ENCODE peak calls at places on chromosomes 1 and 21, in eight cellular contexts. One of them, this sample, is unnamed.

GRCh38 chr1:200904772-200905171 is 10.1 kb downstream of the INAVA start:
- DNase-seq in GM23338: no peak
- DNase-seq in MM.1S: no peak
- DNase-seq in neural progenitor cell: no peak
- DNase-seq in GM23248: no peak
- DNase-seq in OCI-LY7: no peak
- DNase-seq in hepatocyte: no peak
- DNase-seq in HCT116: no peak
- DNase-seq in this sample: no peak

GRCh38 chr1:102105931-102106550 is 109.3 kb upstream of the OLFM3 start:
- DNase-seq in hepatocyte: no peak
- DNase-seq in GM23248: no peak
- DNase-seq in HCT116: no peak
- DNase-seq in GM23338: peak; percentile 15
- DNase-seq in neural progenitor cell: peak; percentile 6
- DNase-seq in OCI-LY7: no peak
- DNase-seq in MM.1S: no peak
- DNase-seq in this sample: no peak

GRCh38 chr1:206541236-206541833 is 34.0 kb downstream of the RASSF5 start:
- DNase-seq in MM.1S: no peak
- DNase-seq in GM23338: no peak
- DNase-seq in HCT116: no peak
- DNase-seq in neural progenitor cell: no peak
- DNase-seq in GM23248: no peak
- DNase-seq in OCI-LY7: no peak
- DNase-seq in hepatocyte: no peak
- DNase-seq in this sample: no peak

GRCh38 chr1:94514095-94514727 is 27.3 kb downstream of the F3 start:
- DNase-seq in neural progenitor cell: peak; percentile 66
- DNase-seq in OCI-LY7: peak; percentile 25
- DNase-seq in GM23338: peak; percentile 72
- DNase-seq in MM.1S: no peak
- DNase-seq in HCT116: peak; percentile 42
- DNase-seq in hepatocyte: peak; percentile 45
- DNase-seq in GM23248: peak; percentile 61
- DNase-seq in this sample: peak; percentile 53

GRCh38 chr1:235329139-235329808 is 904 bp downstream of the GGPS1 start:
- DNase-seq in hepatocyte: peak; percentile 64
- DNase-seq in GM23338: peak; percentile 47
- DNase-seq in GM23248: peak; percentile 77
- DNase-seq in OCI-LY7: peak; percentile 84
- DNase-seq in MM.1S: peak; percentile 83
- DNase-seq in HCT116: no peak
- DNase-seq in neural progenitor cell: peak; percentile 70
- DNase-seq in this sample: peak; percentile 24

GRCh38 chr21:32403201-32403701 is 9.3 kb upstream of the EVA1C start:
- DNase-seq in OCI-LY7: peak; percentile 70
- DNase-seq in GM23338: peak; percentile 92
- DNase-seq in MM.1S: peak; percentile 77
- DNase-seq in neural progenitor cell: peak; percentile 85
- DNase-seq in GM23248: peak; percentile 78
- DNase-seq in HCT116: no peak
- DNase-seq in hepatocyte: peak; percentile 83
- DNase-seq in this sample: peak; percentile 88

GRCh38 chr1:175591083-175591743 is 152.2 kb downstream of the TNR start:
- DNase-seq in GM23248: no peak
- DNase-seq in MM.1S: no peak
- DNase-seq in neural progenitor cell: no peak
- DNase-seq in hepatocyte: no peak
- DNase-seq in HCT116: no peak
- DNase-seq in GM23338: no peak
- DNase-seq in OCI-LY7: no peak
- DNase-seq in this sample: no peak

GRCh38 chr1:225480825-225481434 is 53.1 kb upstream of the LBR start:
- DNase-seq in OCI-LY7: peak; percentile 92
- DNase-seq in MM.1S: peak; percentile 77
- DNase-seq in HCT116: peak; percentile 38
- DNase-seq in GM23248: peak; percentile 49
- DNase-seq in hepatocyte: peak; percentile 72
- DNase-seq in neural progenitor cell: peak; percentile 71
- DNase-seq in GM23338: peak; percentile 86
- DNase-seq in this sample: peak; percentile 85

GRCh38 chr21:43757601-43758000 is 18.5 kb downstream of the CSTB start:
- DNase-seq in MM.1S: no peak
- DNase-seq in HCT116: no peak
- DNase-seq in GM23338: no peak
- DNase-seq in GM23248: no peak
- DNase-seq in OCI-LY7: no peak
- DNase-seq in hepatocyte: no peak
- DNase-seq in neural progenitor cell: no peak
- DNase-seq in this sample: no peak

GRCh38 chr21:41472769-41473548 is 35.0 kb downstream of the TMPRSS2 start:
- DNase-seq in HCT116: no peak
- DNase-seq in GM23338: no peak
- DNase-seq in MM.1S: no peak
- DNase-seq in GM23248: no peak
- DNase-seq in hepatocyte: no peak
- DNase-seq in OCI-LY7: no peak
- DNase-seq in neural progenitor cell: no peak
- DNase-seq in this sample: no peak

DNA sequence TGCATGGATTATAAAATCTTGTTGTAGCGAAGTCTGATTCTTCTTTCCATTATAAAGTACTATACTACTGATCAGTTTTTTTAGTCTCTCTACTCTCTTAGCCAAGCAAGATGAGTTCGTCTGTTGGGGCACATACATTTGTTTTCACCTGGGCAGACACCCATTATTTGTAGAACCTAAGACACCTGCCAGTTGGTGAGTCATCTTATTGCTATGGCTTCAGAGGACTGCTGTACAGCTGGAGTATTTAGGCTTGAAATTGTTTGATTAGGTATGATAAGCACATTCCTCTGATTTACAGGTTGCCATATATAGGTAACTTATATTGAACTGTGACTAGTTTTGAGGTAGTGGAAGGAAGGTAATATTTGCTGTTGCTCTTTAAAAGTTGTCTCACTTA is 17.2 kb downstream of the RBM15 start:
- DNase-seq in hepatocyte: no peak
- DNase-seq in OCI-LY7: no peak
- DNase-seq in GM23338: no peak
- DNase-seq in neural progenitor cell: no peak
- DNase-seq in GM23248: no peak
- DNase-seq in MM.1S: no peak
- DNase-seq in HCT116: no peak
- DNase-seq in this sample: peak; percentile 93
- TF ChIP-seq EZH2phosphoT487 in hepatocyte: no peak
- TF ChIP-seq EZH2phosphoT487 in OCI-LY7: no peak
- TF ChIP-seq EZH2phosphoT487 in GM23338: no peak
- TF ChIP-seq EZH2phosphoT487 in neural progenitor cell: no peak
- TF ChIP-seq EZH2phosphoT487 in GM23248: no peak
- TF ChIP-seq EZH2phosphoT487 in MM.1S: no peak
- TF ChIP-seq EZH2phosphoT487 in HCT116: no peak
- TF ChIP-seq EZH2phosphoT487 in this sample: no peak

GRCh38 chr1:27569088-27569459 is 34.9 kb downstream of the AHDC1 start:
- DNase-seq in MM.1S: no peak
- DNase-seq in GM23248: peak; percentile 69
- DNase-seq in GM23338: no peak
- DNase-seq in hepatocyte: no peak
- DNase-seq in OCI-LY7: no peak
- DNase-seq in neural progenitor cell: peak; percentile 44
- DNase-seq in HCT116: no peak
- DNase-seq in this sample: no peak

GRCh38 chr1:27569506-27570382 is 34.2 kb downstream of the AHDC1 start:
- DNase-seq in MM.1S: no peak
- DNase-seq in hepatocyte: no peak
- DNase-seq in HCT116: no peak
- DNase-seq in GM23248: no peak
- DNase-seq in neural progenitor cell: peak; percentile 77
- DNase-seq in GM23338: peak; percentile 62
- DNase-seq in OCI-LY7: no peak
- DNase-seq in this sample: no peak

GRCh38 chr1:27567183-27567526 is 36.8 kb downstream of the AHDC1 start:
- DNase-seq in hepatocyte: peak; percentile 38
- DNase-seq in HCT116: no peak
- DNase-seq in GM23248: no peak
- DNase-seq in GM23338: no peak
- DNase-seq in MM.1S: no peak
- DNase-seq in OCI-LY7: no peak
- DNase-seq in neural progenitor cell: peak; percentile 97
- DNase-seq in this sample: no peak

GRCh38 chr1:27567931-27568246 is 36.1 kb downstream of the AHDC1 start:
- DNase-seq in GM23248: no peak
- DNase-seq in HCT116: no peak
- DNase-seq in hepatocyte: peak; percentile 13
- DNase-seq in neural progenitor cell: no peak
- DNase-seq in MM.1S: no peak
- DNase-seq in OCI-LY7: no peak
- DNase-seq in GM23338: no peak
- DNase-seq in this sample: no peak

DNA sequence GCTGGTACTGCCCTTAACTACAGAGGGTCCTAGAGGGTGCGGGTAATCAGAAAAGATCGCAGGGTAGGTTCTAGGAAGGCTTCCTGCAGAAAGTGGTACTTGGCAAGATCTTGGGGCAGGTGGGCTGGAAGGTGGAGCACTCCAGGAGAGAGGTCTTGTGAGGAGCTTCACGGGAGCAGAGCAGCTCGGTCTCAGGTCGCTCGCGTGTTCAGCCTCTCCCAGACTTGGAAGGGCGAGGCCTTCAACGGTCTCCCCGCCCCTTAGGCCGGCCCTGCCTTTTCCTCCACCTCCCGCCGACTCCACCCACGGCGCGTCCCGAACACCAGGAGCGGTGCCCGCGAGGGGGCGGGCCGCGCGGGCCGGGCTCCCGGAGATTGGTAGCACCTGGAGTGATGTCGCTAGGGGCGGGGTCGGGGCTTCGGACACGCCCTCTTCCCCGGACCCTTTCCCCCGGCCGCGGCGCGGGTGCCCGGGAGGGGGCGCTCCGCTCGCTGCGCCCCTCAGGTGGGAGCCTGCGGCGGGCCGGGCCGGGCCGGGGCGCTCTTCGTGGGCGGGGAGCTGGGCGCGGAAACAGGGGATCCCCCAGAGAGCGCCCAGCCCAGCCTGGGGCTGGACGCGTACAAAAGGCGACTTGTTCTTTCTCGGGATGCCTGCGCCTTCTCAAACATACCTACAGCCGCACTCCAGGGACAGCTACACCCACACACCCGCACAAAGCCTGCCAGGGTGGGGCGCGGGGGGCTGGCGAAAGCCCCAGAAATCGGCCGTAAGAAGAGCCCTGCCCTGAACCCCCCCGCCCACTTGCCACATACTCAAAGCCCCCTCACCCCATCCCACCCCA is 35.5 kb downstream of the AHDC1 start:
- DNase-seq in hepatocyte: peak; percentile 99
- DNase-seq in MM.1S: peak; percentile 98
- DNase-seq in HCT116: peak; percentile 89
- DNase-seq in GM23338: peak; percentile 93
- DNase-seq in GM23248: peak; percentile 90
- DNase-seq in OCI-LY7: peak; percentile 94
- DNase-seq in neural progenitor cell: peak; percentile 94
- DNase-seq in this sample: peak; percentile 97
- H3K4me3 ChIP-seq in hepatocyte: no peak overlapping the region
- H3K4me3 ChIP-seq in MM.1S: peak overlapping the region; percentile 51
- H3K4me3 ChIP-seq in HCT116: peak overlapping the region; percentile 26
- H3K4me3 ChIP-seq in GM23338: peak overlapping the region; percentile 54
- H3K4me3 ChIP-seq in GM23248: peak overlapping the region; percentile 57
- H3K4me3 ChIP-seq in OCI-LY7: peak overlapping the region; percentile 54
- H3K4me3 ChIP-seq in neural progenitor cell: peak overlapping the region; percentile 15
- H3K4me3 ChIP-seq in this sample: peak overlapping the region; percentile 52

GRCh38 chr1:7366955-7367665 is 404.0 kb upstream of the VAMP3 start:
- DNase-seq in MM.1S: no peak
- DNase-seq in OCI-LY7: no peak
- DNase-seq in HCT116: no peak
- DNase-seq in GM23338: no peak
- DNase-seq in hepatocyte: peak; percentile 39
- DNase-seq in neural progenitor cell: no peak
- DNase-seq in GM23248: no peak
- DNase-seq in this sample: no peak

GRCh38 chr1:7369866-7370265 is 401.2 kb upstream of the VAMP3 start:
- DNase-seq in OCI-LY7: no peak
- DNase-seq in GM23338: no peak
- DNase-seq in hepatocyte: no peak
- DNase-seq in MM.1S: no peak
- DNase-seq in neural progenitor cell: no peak
- DNase-seq in HCT116: no peak
- DNase-seq in GM23248: no peak
- DNase-seq in this sample: no peak

GRCh38 chr1:7363481-7363880 is 407.6 kb upstream of the VAMP3 start:
- DNase-seq in neural progenitor cell: no peak
- DNase-seq in OCI-LY7: no peak
- DNase-seq in GM23338: no peak
- DNase-seq in HCT116: no peak
- DNase-seq in hepatocyte: no peak
- DNase-seq in GM23248: no peak
- DNase-seq in MM.1S: no peak
- DNase-seq in this sample: no peak

GRCh38 chr1:7365706-7366105 is 405.4 kb upstream of the VAMP3 start:
- DNase-seq in neural progenitor cell: no peak
- DNase-seq in HCT116: no peak
- DNase-seq in GM23338: no peak
- DNase-seq in OCI-LY7: no peak
- DNase-seq in GM23248: no peak
- DNase-seq in MM.1S: no peak
- DNase-seq in hepatocyte: no peak
- DNase-seq in this sample: no peak

DNA sequence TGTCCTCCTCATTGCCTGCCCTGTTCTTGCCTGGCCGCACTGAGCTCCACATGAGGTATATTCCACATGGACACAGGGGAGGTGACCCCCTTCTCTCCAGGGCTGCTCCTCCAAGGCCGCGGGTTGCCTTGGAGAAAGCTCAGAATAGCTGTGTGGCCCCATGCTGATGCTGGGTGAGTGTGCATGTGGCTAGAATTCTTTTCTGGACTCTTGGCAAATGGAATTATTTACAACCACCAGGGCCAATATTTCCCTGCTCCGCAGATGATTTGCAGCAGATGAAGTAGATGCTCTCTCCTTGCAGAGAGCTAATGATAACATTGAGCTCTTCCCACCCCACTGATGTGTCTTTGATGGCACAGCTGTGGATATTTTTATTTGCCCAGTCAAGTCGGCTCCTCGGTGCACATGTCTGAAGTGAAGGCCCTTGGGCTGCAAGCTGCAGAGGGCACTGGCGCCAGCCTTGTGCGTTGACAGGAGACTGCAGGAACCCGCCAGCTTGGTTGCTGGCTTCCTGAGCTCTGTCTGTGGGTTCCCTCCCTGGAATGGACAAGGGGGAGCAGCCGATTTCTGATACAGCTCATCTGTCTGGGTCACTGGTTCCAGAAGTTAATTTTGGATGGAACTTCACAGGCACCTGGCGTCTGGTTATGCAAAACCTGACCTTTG is 404.7 kb upstream of the VAMP3 start:
- DNase-seq in HCT116: no peak
- DNase-seq in GM23248: no peak
- DNase-seq in neural progenitor cell: no peak
- DNase-seq in GM23338: no peak
- DNase-seq in MM.1S: no peak
- DNase-seq in hepatocyte: no peak
- DNase-seq in OCI-LY7: no peak
- DNase-seq in this sample: no peak
- TF ChIP-seq EZH2phosphoT487 in HCT116: no peak
- TF ChIP-seq EZH2phosphoT487 in GM23248: no peak
- TF ChIP-seq EZH2phosphoT487 in neural progenitor cell: no peak
- TF ChIP-seq EZH2phosphoT487 in GM23338: no peak
- TF ChIP-seq EZH2phosphoT487 in MM.1S: no peak
- TF ChIP-seq EZH2phosphoT487 in hepatocyte: no peak
- TF ChIP-seq EZH2phosphoT487 in OCI-LY7: no peak
- TF ChIP-seq EZH2phosphoT487 in this sample: no peak

GRCh38 chr1:30718091-30718635 is 5.2 kb downstream of the MATN1 start:
- DNase-seq in hepatocyte: peak; percentile 99
- DNase-seq in GM23248: peak; percentile 99
- DNase-seq in OCI-LY7: peak; percentile 95
- DNase-seq in neural progenitor cell: peak; percentile 98
- DNase-seq in MM.1S: peak; percentile 98
- DNase-seq in GM23338: peak; percentile 100
- DNase-seq in HCT116: peak; percentile 93
- DNase-seq in this sample: peak; percentile 95
- H3K4me3 ChIP-seq in hepatocyte: no peak overlapping the region
- H3K4me3 ChIP-seq in GM23248: peak overlapping the region; percentile 67
- H3K4me3 ChIP-seq in OCI-LY7: peak overlapping the region; percentile 80
- H3K4me3 ChIP-seq in neural progenitor cell: peak overlapping the region; percentile 20
- H3K4me3 ChIP-seq in MM.1S: peak overlapping the region; percentile 54
- H3K4me3 ChIP-seq in GM23338: peak overlapping the region; percentile 53
- H3K4me3 ChIP-seq in HCT116: peak overlapping the region; percentile 13
- H3K4me3 ChIP-seq in this sample: peak overlapping the region; percentile 56

This sample was measured in PC-3.